ENCODE peak calls at places on chromosomes 1 and 21, in five cellular contexts. G is GM13976; V is Calu3; J is CD4-positive, alpha-beta T cell; R is WTC11. S is an unnamed sample.

GRCh38 chr21:31410763-31411278 is 66.8 kb upstream of the TIAM1 start:
- DNase-seq in R (no peak), V (no peak), J (peak), G (no peak), S (no peak)

GRCh38 chr1:43979528-43980254 is 681 bp downstream of the B4GALT2 start:
- DNase-seq in R (peak), V (peak), J (no peak), G (peak), S (peak)

GRCh38 chr1:55363261-55363660 is 148.1 kb upstream of the USP24 start:
- DNase-seq in G (no peak), R (no peak), J (no peak), V (no peak), S (no peak)

GRCh38 chr21:27275294-27275927 is 308.5 kb upstream of the ADAMTS5 start:
- DNase-seq in J (no peak), R (no peak), G (no peak), V (no peak), S (peak)

GRCh38 chr1:228900099-228900965 is 165.1 kb downstream of the RHOU start:
- DNase-seq in R (no peak), V (no peak), J (no peak), G (no peak), S (no peak)

GRCh38 chr21:35204850-35205564 is 155.9 kb upstream of the RUNX1 start:
- DNase-seq in R (no peak), V (no peak), J (no peak), G (peak), S (no peak)

GRCh38 chr1:68516066-68516465 is 19.2 kb upstream of the DEPDC1 start:
- DNase-seq in V (no peak), J (no peak), R (no peak), G (no peak), S (peak)

GRCh38 chr1:224116131-224116530 is 2.2 kb downstream of the FBXO28 start:
- DNase-seq in G (peak), R (no peak), J (no peak), V (no peak), S (peak)

GRCh38 chr1:219587817-219588561 is 24.9 kb downstream of the ZC3H11B start:
- DNase-seq in V (no peak), G (no peak), R (no peak), J (no peak), S (no peak)

GRCh38 chr1:47777322-47777721 is 219.9 kb downstream of the TRABD2B start:
- DNase-seq in J (no peak), G (no peak), R (no peak), V (no peak), S (no peak)

GRCh38 chr1:145979746-145980435 is 15.4 kb downstream of the POLR3GL start:
- DNase-seq in R (no peak), G (no peak), J (peak), V (no peak), S (peak)

GRCh38 chr1:234408757-234409156 is 35.5 kb downstream of the COA6 start:
- DNase-seq in R (no peak), J (peak), V (no peak), G (no peak), S (no peak)

GRCh38 chr1:155206891-155207577 is 663 bp downstream of the THBS3 start:
- DNase-seq in R (peak), V (peak), G (peak), J (peak), S (peak)

GRCh38 chr1:236137285-236137852 is 5.0 kb upstream of the GPR137B start:
- DNase-seq in G (no peak), J (no peak), R (no peak), V (no peak), S (no peak)
- TF ChIP-seq CTCF in G (no peak), J (no peak), R (no peak), V (no peak), S (no peak)

DNA sequence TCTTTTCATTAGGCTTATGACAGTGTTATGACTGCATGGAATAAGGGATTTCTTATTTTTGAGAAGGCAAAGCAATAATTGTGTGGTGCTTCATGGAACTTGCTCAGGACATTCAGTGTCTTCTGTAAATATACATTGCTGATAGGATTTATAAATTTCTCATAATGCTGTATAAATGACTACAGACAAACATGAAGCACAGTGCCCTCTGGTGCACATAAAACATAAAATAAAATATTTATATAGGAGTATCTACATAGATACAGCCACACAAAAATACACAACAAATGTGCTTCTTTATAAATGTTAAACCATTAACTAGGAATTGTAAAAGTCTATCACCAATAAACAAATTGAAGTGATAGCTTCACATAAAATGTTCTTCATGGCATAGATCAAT is 24.1 kb downstream of the BRINP3 start:
- DNase-seq in G (no peak), R (no peak), V (no peak), J (no peak), S (peak)
- TF ChIP-seq CTCF in G (no peak), R (no peak), V (no peak), J (no peak), S (peak)

DNA sequence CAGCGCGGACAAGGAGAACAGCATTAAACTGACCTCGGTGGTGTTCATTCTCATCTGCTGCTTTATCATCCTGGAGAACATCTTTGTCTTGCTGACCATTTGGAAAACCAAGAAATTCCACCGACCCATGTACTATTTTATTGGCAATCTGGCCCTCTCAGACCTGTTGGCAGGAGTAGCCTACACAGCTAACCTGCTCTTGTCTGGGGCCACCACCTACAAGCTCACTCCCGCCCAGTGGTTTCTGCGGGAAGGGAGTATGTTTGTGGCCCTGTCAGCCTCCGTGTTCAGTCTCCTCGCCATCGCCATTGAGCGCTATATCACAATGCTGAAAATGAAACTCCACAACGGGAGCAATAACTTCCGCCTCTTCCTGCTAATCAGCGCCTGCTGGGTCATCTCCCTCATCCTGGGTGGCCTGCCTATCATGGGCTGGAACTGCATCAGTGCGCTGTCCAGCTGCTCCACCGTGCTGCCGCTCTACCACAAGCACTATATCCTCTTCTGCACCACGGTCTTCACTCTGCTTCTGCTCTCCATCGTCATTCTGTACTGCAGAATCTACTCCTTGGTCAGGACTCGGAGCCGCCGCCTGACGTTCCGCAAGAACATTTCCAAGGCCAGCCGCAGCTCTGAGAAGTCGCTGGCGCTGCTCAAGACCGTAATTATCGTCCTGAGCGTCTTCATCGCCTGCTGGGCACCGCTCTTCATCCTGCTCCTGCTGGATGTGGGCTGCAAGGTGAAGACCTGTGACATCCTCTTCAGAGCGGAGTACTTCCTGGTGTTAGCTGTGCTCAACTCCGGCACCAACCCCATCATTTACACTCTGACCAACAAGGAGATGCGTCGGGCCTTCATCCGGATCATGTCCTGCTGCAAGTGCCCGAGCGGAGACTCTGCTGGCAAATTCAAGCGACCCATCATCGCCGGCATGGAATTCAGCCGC is 2.5 kb downstream of the S1PR1 start:
- DNase-seq in J (peak), G (no peak), V (no peak), R (no peak), S (no peak)
- TF ChIP-seq CTCF in J (peak), G (no peak), V (no peak), R (peak), S (no peak)

DNA sequence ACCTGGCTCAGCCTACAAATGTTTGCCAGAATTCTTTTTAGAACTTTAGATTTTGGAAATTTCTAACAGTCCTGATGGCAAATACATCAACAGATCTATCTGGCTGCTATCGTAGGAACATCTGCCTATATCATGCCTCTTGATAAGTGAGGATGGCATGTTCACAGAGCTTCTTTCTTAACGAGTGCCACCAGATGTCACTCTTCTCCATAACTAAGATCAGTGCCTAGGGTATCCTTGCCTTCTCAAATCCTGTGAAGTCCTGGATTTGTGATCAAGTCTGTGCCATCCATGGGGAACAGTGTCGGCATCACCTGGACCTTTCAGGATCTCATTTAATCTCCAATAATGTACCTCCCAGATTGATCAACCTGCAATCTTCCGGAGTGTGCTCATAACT is 36.5 kb upstream of the CD5L start:
- DNase-seq in R (no peak), G (no peak), J (no peak), V (peak), S (peak)
- TF ChIP-seq CTCF in R (peak), G (peak), J (no peak), V (peak), S (peak)

S was measured in MCF 10A.